ENCODE peak calls at places on chromosome 6, in five cellular contexts. One of them, this sample, is unnamed.

GRCh38 chr6:106056738-106057390 is 29.3 kb upstream of the PRDM1 start:
- DNase-seq in GM12878: no peak
- DNase-seq in H1: no peak
- DNase-seq in HepG2: no peak
- DNase-seq in K562: no peak
- DNase-seq in this sample: no peak

GRCh38 chr6:83976037-83976755 is 57.4 kb upstream of the MRAP2 start:
- DNase-seq in H1: no peak
- DNase-seq in K562: no peak
- DNase-seq in GM12878: no peak
- DNase-seq in HepG2: no peak
- DNase-seq in this sample: no peak

GRCh38 chr6:13116155-13116554 is 212.2 kb downstream of the TBC1D7 start:
- DNase-seq in GM12878: no peak
- DNase-seq in K562: no peak
- DNase-seq in HepG2: no peak
- DNase-seq in H1: no peak
- DNase-seq in this sample: no peak

GRCh38 chr6:115524821-115525220 is 535.9 kb downstream of the FRK start:
- DNase-seq in GM12878: no peak
- DNase-seq in K562: no peak
- DNase-seq in H1: no peak
- DNase-seq in HepG2: no peak
- DNase-seq in this sample: no peak

GRCh38 chr6:167996424-167997199 is 859 bp upstream of the KIF25 start:
- DNase-seq in K562: no peak
- DNase-seq in HepG2: no peak
- DNase-seq in GM12878: no peak
- DNase-seq in H1: peak; percentile 79
- DNase-seq in this sample: no peak

GRCh38 chr6:151763938-151764680 is 43.4 kb upstream of the ESR1 start:
- DNase-seq in K562: peak; percentile 31
- DNase-seq in H1: peak; percentile 93
- DNase-seq in HepG2: peak; percentile 46
- DNase-seq in GM12878: no peak
- DNase-seq in this sample: peak; percentile 53

GRCh38 chr6:142300302-142300701 is 1.5 kb upstream of the ADGRG6 start:
- DNase-seq in HepG2: no peak
- DNase-seq in H1: no peak
- DNase-seq in K562: no peak
- DNase-seq in GM12878: no peak
- DNase-seq in this sample: no peak

GRCh38 chr6:44219053-44219814 is 2.5 kb downstream of the MYMX start:
- DNase-seq in GM12878: no peak
- DNase-seq in K562: peak; percentile 90
- DNase-seq in H1: peak; percentile 92
- DNase-seq in HepG2: peak; percentile 80
- DNase-seq in this sample: peak; percentile 40

GRCh38 chr6:132286298-132287019 is 114.8 kb downstream of the MOXD1 start:
- DNase-seq in K562: no peak
- DNase-seq in GM12878: no peak
- DNase-seq in HepG2: no peak
- DNase-seq in H1: no peak
- DNase-seq in this sample: no peak

GRCh38 chr6:30325873-30326445 is 768 bp upstream of the TRIM39 start:
- DNase-seq in HepG2: no peak
- DNase-seq in GM12878: peak; percentile 28
- DNase-seq in H1: peak; percentile 88
- DNase-seq in K562: peak; percentile 30
- DNase-seq in this sample: no peak

GRCh38 chr6:1821188-1822183 is 211.8 kb downstream of the FOXC1 start:
- DNase-seq in H1: no peak
- DNase-seq in GM12878: peak; percentile 4
- DNase-seq in K562: no peak
- DNase-seq in HepG2: peak; percentile 14
- DNase-seq in this sample: no peak

GRCh38 chr6:131387706-131388455 is 185.1 kb upstream of the ARG1 start:
- DNase-seq in K562: no peak
- DNase-seq in GM12878: no peak
- DNase-seq in HepG2: no peak
- DNase-seq in H1: no peak
- DNase-seq in this sample: no peak

GRCh38 chr6:90227693-90228092 is 69.0 kb downstream of the BACH2 start:
- DNase-seq in K562: no peak
- DNase-seq in GM12878: no peak
- DNase-seq in H1: no peak
- DNase-seq in HepG2: no peak
- DNase-seq in this sample: no peak

GRCh38 chr6:149979293-149979692 is 15.6 kb downstream of the ULBP1 start:
- DNase-seq in K562: no peak
- DNase-seq in HepG2: no peak
- DNase-seq in H1: peak; percentile 23
- DNase-seq in GM12878: no peak
- DNase-seq in this sample: no peak

GRCh38 chr6:54431466-54431865 is 123.2 kb downstream of the TINAG start:
- DNase-seq in K562: no peak
- DNase-seq in H1: no peak
- DNase-seq in GM12878: no peak
- DNase-seq in HepG2: no peak
- DNase-seq in this sample: no peak

GRCh38 chr6:5379647-5380242 is 118.4 kb downstream of the FARS2 start:
- DNase-seq in K562: peak; percentile 21
- DNase-seq in H1: peak; percentile 64
- DNase-seq in HepG2: peak; percentile 71
- DNase-seq in GM12878: peak; percentile 25
- DNase-seq in this sample: peak; percentile 42

GRCh38 chr6:126180585-126180984 is 159.3 kb upstream of the CENPW start:
- DNase-seq in H1: no peak
- DNase-seq in K562: no peak
- DNase-seq in HepG2: peak; percentile 52
- DNase-seq in GM12878: peak; percentile 25
- DNase-seq in this sample: peak; percentile 63

GRCh38 chr6:129744201-129744879 is 34.4 kb upstream of the ARHGAP18 start:
- DNase-seq in GM12878: no peak
- DNase-seq in HepG2: peak; percentile 76
- DNase-seq in K562: no peak
- DNase-seq in H1: no peak
- DNase-seq in this sample: peak; percentile 11

GRCh38 chr6:43771210-43771857 is 1.3 kb downstream of the VEGFA start:
- DNase-seq in GM12878: no peak
- DNase-seq in HepG2: peak; percentile 79
- DNase-seq in H1: peak; percentile 66
- DNase-seq in K562: peak; percentile 87
- DNase-seq in this sample: no peak

GRCh38 chr6:80203283-80203682 is 96.8 kb downstream of the BCKDHB start:
- DNase-seq in K562: no peak
- DNase-seq in GM12878: no peak
- DNase-seq in HepG2: no peak
- DNase-seq in H1: no peak
- DNase-seq in this sample: no peak

GRCh38 chr6:153032255-153032882 is 29.9 kb upstream of the MTRF1L start:
- DNase-seq in HepG2: peak; percentile 22
- DNase-seq in GM12878: no peak
- DNase-seq in H1: no peak
- DNase-seq in K562: no peak
- DNase-seq in this sample: peak; percentile 46

GRCh38 chr6:61887425-61887824 is 398.6 kb downstream of the KHDRBS2 start:
- DNase-seq in GM12878: no peak
- DNase-seq in HepG2: no peak
- DNase-seq in K562: no peak
- DNase-seq in H1: no peak
- DNase-seq in this sample: no peak

GRCh38 chr6:29011276-29011734 is 6.2 kb upstream of the ZNF311 start:
- DNase-seq in K562: peak; percentile 72
- DNase-seq in HepG2: no peak
- DNase-seq in GM12878: no peak
- DNase-seq in H1: peak; percentile 73
- DNase-seq in this sample: peak; percentile 35

GRCh38 chr6:125899726-125900182 is 56.8 kb upstream of the HINT3 start:
- DNase-seq in H1: no peak
- DNase-seq in K562: no peak
- DNase-seq in HepG2: peak; percentile 86
- DNase-seq in GM12878: no peak
- DNase-seq in this sample: peak; percentile 86

GRCh38 chr6:30541515-30542403 is 14.5 kb downstream of the GNL1 start:
- DNase-seq in GM12878: peak; percentile 62
- DNase-seq in HepG2: peak; percentile 76
- DNase-seq in K562: peak; percentile 89
- DNase-seq in H1: peak; percentile 87
- DNase-seq in this sample: peak; percentile 86

GRCh38 chr6:77038801-77039200 is 424.5 kb downstream of the HTR1B start:
- DNase-seq in GM12878: no peak
- DNase-seq in HepG2: no peak
- DNase-seq in K562: no peak
- DNase-seq in H1: no peak
- DNase-seq in this sample: no peak

GRCh38 chr6:11229267-11230043 is 3.0 kb downstream of the NEDD9 start:
- DNase-seq in HepG2: no peak
- DNase-seq in H1: peak; percentile 71
- DNase-seq in K562: no peak
- DNase-seq in GM12878: no peak
- DNase-seq in this sample: no peak

GRCh38 chr6:30155522-30156261 is 5.3 kb downstream of the TRIM10 start:
- DNase-seq in HepG2: no peak
- DNase-seq in GM12878: no peak
- DNase-seq in K562: no peak
- DNase-seq in H1: no peak
- DNase-seq in this sample: no peak

GRCh38 chr6:134954272-134954990 is 4.5 kb upstream of the ALDH8A1 start:
- DNase-seq in GM12878: no peak
- DNase-seq in H1: no peak
- DNase-seq in K562: no peak
- DNase-seq in HepG2: no peak
- DNase-seq in this sample: no peak

GRCh38 chr6:14550410-14550809 is 432.8 kb downstream of the CD83 start:
- DNase-seq in GM12878: no peak
- DNase-seq in HepG2: no peak
- DNase-seq in K562: no peak
- DNase-seq in H1: no peak
- DNase-seq in this sample: no peak

GRCh38 chr6:163579111-163579879 is 164.8 kb downstream of the QKI start:
- DNase-seq in HepG2: no peak
- DNase-seq in H1: no peak
- DNase-seq in GM12878: no peak
- DNase-seq in K562: peak; percentile 26
- DNase-seq in this sample: no peak

GRCh38 chr6:159068904-159069578 is 24.2 kb upstream of the TAGAP start:
- DNase-seq in K562: no peak
- DNase-seq in GM12878: no peak
- DNase-seq in HepG2: no peak
- DNase-seq in H1: peak; percentile 58
- DNase-seq in this sample: no peak

DNA sequence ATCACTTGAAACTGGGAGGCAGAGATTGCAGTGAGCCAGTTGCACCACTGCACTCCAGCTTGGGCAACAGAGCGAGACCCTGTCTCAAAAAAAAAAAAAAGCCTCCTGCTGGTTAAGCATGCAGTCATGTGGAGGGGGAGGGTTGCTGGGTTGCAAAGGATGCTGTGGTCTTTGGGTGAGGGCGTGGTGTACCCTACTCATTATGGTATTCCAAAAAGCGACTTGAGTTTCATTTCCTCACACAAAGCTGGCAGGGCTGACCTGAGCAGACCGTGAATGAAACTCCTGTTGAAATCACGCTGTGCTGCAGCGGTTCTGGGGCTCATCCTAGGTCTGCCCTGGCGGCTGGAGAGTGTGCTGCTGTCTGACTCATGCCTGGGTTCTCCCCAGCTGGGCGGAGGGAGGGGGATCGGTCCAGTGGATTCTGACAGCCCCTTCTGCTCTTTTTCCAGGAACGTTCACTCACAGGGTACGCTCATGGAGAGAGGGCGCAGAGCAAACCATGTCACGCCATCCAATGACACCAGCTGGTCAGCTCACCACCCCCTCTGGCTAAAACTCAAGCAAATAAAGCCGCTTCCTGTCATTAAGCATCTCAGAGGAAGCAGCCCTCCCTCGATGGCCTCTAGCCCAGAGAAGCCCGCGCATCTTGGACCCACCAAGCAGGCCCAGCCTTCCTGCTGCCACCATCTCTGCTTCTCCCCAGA is 166.2 kb downstream of the SCML4 start:
- DNase-seq in HepG2: no peak
- DNase-seq in H1: no peak
- DNase-seq in GM12878: peak; percentile 96
- DNase-seq in K562: no peak
- DNase-seq in this sample: no peak
- TF ChIP-seq HDAC2 in HepG2: no peak
- TF ChIP-seq HDAC2 in H1: no peak
- TF ChIP-seq HDAC2 in GM12878: no peak
- TF ChIP-seq HDAC2 in K562: no peak
- TF ChIP-seq HDAC2 in this sample: no peak

GRCh38 chr6:157248264-157248663 is 75.1 kb downstream of the TMEM242 start:
- DNase-seq in K562: no peak
- DNase-seq in GM12878: no peak
- DNase-seq in H1: no peak
- DNase-seq in HepG2: no peak
- DNase-seq in this sample: no peak

GRCh38 chr6:157253017-157253416 is 70.3 kb downstream of the TMEM242 start:
- DNase-seq in GM12878: no peak
- DNase-seq in HepG2: no peak
- DNase-seq in H1: no peak
- DNase-seq in K562: no peak
- DNase-seq in this sample: no peak

GRCh38 chr6:157251565-157252247 is 71.6 kb downstream of the TMEM242 start:
- DNase-seq in GM12878: no peak
- DNase-seq in HepG2: no peak
- DNase-seq in H1: no peak
- DNase-seq in K562: no peak
- DNase-seq in this sample: no peak

GRCh38 chr6:157246771-157247484 is 76.4 kb downstream of the TMEM242 start:
- DNase-seq in HepG2: no peak
- DNase-seq in GM12878: no peak
- DNase-seq in H1: no peak
- DNase-seq in K562: no peak
- DNase-seq in this sample: no peak

GRCh38 chr6:157249756-157250155 is 73.6 kb downstream of the TMEM242 start:
- DNase-seq in GM12878: no peak
- DNase-seq in HepG2: no peak
- DNase-seq in H1: no peak
- DNase-seq in K562: no peak
- DNase-seq in this sample: no peak
- TF ChIP-seq CEBPB in GM12878: no peak
- TF ChIP-seq CEBPB in HepG2: no peak
- TF ChIP-seq CEBPB in H1: no peak
- TF ChIP-seq CEBPB in K562: no peak
- TF ChIP-seq CEBPB in this sample: no peak

GRCh38 chr6:113508249-113508648 is 348.9 kb upstream of the MARCKS start:
- DNase-seq in HepG2: no peak
- DNase-seq in H1: no peak
- DNase-seq in GM12878: no peak
- DNase-seq in K562: no peak
- DNase-seq in this sample: no peak
- TF ChIP-seq RFX5 in HepG2: no peak
- TF ChIP-seq RFX5 in H1: no peak
- TF ChIP-seq RFX5 in GM12878: no peak
- TF ChIP-seq RFX5 in K562: no peak
- TF ChIP-seq RFX5 in this sample: no peak

GRCh38 chr6:16849280-16850210 is 88.3 kb upstream of the ATXN1 start:
- DNase-seq in H1: peak; percentile 47
- DNase-seq in GM12878: no peak
- DNase-seq in HepG2: peak; percentile 6
- DNase-seq in K562: no peak
- DNase-seq in this sample: no peak
- TF ChIP-seq HDAC2 in H1: no peak
- TF ChIP-seq HDAC2 in GM12878: no peak
- TF ChIP-seq HDAC2 in HepG2: no peak
- TF ChIP-seq HDAC2 in K562: no peak
- TF ChIP-seq HDAC2 in this sample: no peak

GRCh38 chr6:169978615-169979161 is 227.3 kb downstream of the ERMARD start:
- DNase-seq in H1: no peak
- DNase-seq in GM12878: no peak
- DNase-seq in HepG2: no peak
- DNase-seq in K562: no peak
- DNase-seq in this sample: no peak
- TF ChIP-seq CEBPB in H1: no peak
- TF ChIP-seq CEBPB in GM12878: no peak
- TF ChIP-seq CEBPB in HepG2: no peak
- TF ChIP-seq CEBPB in K562: no peak
- TF ChIP-seq CEBPB in this sample: no peak

This sample was measured in A549.